ENCODE peak calls at places on chromosomes 2 and 18, in six cellular contexts. Q is T-helper 1 cell, G is hypothalamus, I is NCI-H1092 treated with DMSO at 0.1 percent for 48 hours, S is GM12864, B is iPS-NIHi11. T is an unnamed sample.
A peak's percentile ranks its signal among the peaks of the same experiment; 100 is the strongest.

GRCh38 chr2:133171396-133172004 is 396.8 kb downstream of the NCKAP5 start:
- DNase-seq in Q (no peak), G (no peak), I (peak; percentile 72), S (peak; percentile 8), B (peak; percentile 32), T (peak; percentile 67)

GRCh38 chr2:195898505-195898904 is 170.1 kb downstream of the DNAH7 start:
- DNase-seq in Q (no peak), G (peak; percentile 2), I (peak; percentile 20), S (no peak), B (no peak), T (no peak)

GRCh38 chr2:43217228-43218220 is 8.9 kb downstream of the ZFP36L2 start:
- DNase-seq in Q (no peak), G (no peak), I (peak; percentile 4), S (no peak), B (peak; percentile 67), T (peak; percentile 96)

GRCh38 chr18:2413352-2413751 is 158.0 kb downstream of the METTL4 start:
- DNase-seq in Q (no peak), G (no peak), I (no peak), S (no peak), B (no peak), T (no peak)

GRCh38 chr2:234968633-234969328 is 17.0 kb downstream of the SH3BP4 start:
- DNase-seq in Q (no peak), G (no peak), I (no peak), S (no peak), B (no peak), T (no peak)

GRCh38 chr2:237024255-237024654 is 61.4 kb upstream of the COPS8 start:
- DNase-seq in Q (no peak), G (no peak), I (no peak), S (no peak), B (no peak), T (no peak)

GRCh38 chr2:232626584-232626983 is 6.8 kb upstream of the EFHD1 start:
- DNase-seq in Q (no peak), G (no peak), I (no peak), S (no peak), B (no peak), T (no peak)

GRCh38 chr18:62500174-62500573 is 22.7 kb upstream of the ZCCHC2 start:
- DNase-seq in Q (no peak), G (no peak), I (no peak), S (no peak), B (no peak), T (no peak)

GRCh38 chr2:164456599-164456998 is 164.7 kb downstream of the GRB14 start:
- DNase-seq in Q (no peak), G (no peak), I (peak; percentile 81), S (no peak), B (no peak), T (no peak)

GRCh38 chr18:13621446-13621849 is 104.9 kb downstream of the FAM210A start:
- DNase-seq in Q (no peak), G (no peak), I (no peak), S (no peak), B (no peak), T (no peak)

T was measured in NT2/D1.